ENCODE peak calls at places on chromosome 15, in six cellular contexts. One of them, this sample, is unnamed.

GRCh38 chr15:56598991-56599390 is 134.1 kb upstream of the MNS1 start:
- DNase-seq in GM23338: no peak
- DNase-seq in PC-3: peak
- DNase-seq in endothelial cell of umbilical vein: no peak
- DNase-seq in GM23248: peak
- DNase-seq in hepatocyte: no peak
- DNase-seq in this sample: no peak

GRCh38 chr15:75532413-75533250 is 46.5 kb downstream of the PTPN9 start:
- DNase-seq in GM23338: peak
- DNase-seq in PC-3: peak
- DNase-seq in endothelial cell of umbilical vein: peak
- DNase-seq in GM23248: peak
- DNase-seq in hepatocyte: peak
- DNase-seq in this sample: no peak

GRCh38 chr15:40706121-40706520 is 11.1 kb downstream of the RAD51 start:
- DNase-seq in GM23338: no peak
- DNase-seq in PC-3: no peak
- DNase-seq in endothelial cell of umbilical vein: no peak
- DNase-seq in GM23248: no peak
- DNase-seq in hepatocyte: peak
- DNase-seq in this sample: no peak

GRCh38 chr15:34122771-34123183 is 20.9 kb downstream of the PGBD4 start:
- DNase-seq in GM23338: no peak
- DNase-seq in PC-3: peak
- DNase-seq in endothelial cell of umbilical vein: peak
- DNase-seq in GM23248: peak
- DNase-seq in hepatocyte: peak
- DNase-seq in this sample: no peak

GRCh38 chr15:48533982-48534381 is 111.5 kb downstream of the FBN1 start:
- DNase-seq in GM23338: no peak
- DNase-seq in PC-3: no peak
- DNase-seq in endothelial cell of umbilical vein: no peak
- DNase-seq in GM23248: peak
- DNase-seq in hepatocyte: no peak
- DNase-seq in this sample: no peak

GRCh38 chr15:92451225-92451825 is 57.6 kb downstream of the ST8SIA2 start:
- DNase-seq in GM23338: no peak
- DNase-seq in PC-3: peak
- DNase-seq in endothelial cell of umbilical vein: no peak
- DNase-seq in GM23248: peak
- DNase-seq in hepatocyte: no peak
- DNase-seq in this sample: no peak

GRCh38 chr15:58462547-58462946 is 30.8 kb downstream of the LIPC start:
- DNase-seq in GM23338: no peak
- DNase-seq in PC-3: peak
- DNase-seq in endothelial cell of umbilical vein: no peak
- DNase-seq in GM23248: no peak
- DNase-seq in hepatocyte: peak
- DNase-seq in this sample: no peak

GRCh38 chr15:68572309-68572708 is 6.5 kb upstream of the CORO2B start:
- DNase-seq in GM23338: no peak
- DNase-seq in PC-3: no peak
- DNase-seq in endothelial cell of umbilical vein: no peak
- DNase-seq in GM23248: no peak
- DNase-seq in hepatocyte: no peak
- DNase-seq in this sample: no peak

GRCh38 chr15:100103828-100104227 is 237.9 kb downstream of the ADAMTS17 start:
- DNase-seq in GM23338: no peak
- DNase-seq in PC-3: no peak
- DNase-seq in endothelial cell of umbilical vein: no peak
- DNase-seq in GM23248: no peak
- DNase-seq in hepatocyte: no peak
- DNase-seq in this sample: no peak

GRCh38 chr15:77421370-77421700 is 647 bp downstream of the HMG20A start:
- DNase-seq in GM23338: peak
- DNase-seq in PC-3: peak
- DNase-seq in endothelial cell of umbilical vein: peak
- DNase-seq in GM23248: no peak
- DNase-seq in hepatocyte: peak
- DNase-seq in this sample: peak

GRCh38 chr15:75696303-75696657 is 16.4 kb downstream of the CSPG4 start:
- DNase-seq in GM23338: no peak
- DNase-seq in PC-3: no peak
- DNase-seq in endothelial cell of umbilical vein: no peak
- DNase-seq in GM23248: no peak
- DNase-seq in hepatocyte: no peak
- DNase-seq in this sample: no peak

DNA sequence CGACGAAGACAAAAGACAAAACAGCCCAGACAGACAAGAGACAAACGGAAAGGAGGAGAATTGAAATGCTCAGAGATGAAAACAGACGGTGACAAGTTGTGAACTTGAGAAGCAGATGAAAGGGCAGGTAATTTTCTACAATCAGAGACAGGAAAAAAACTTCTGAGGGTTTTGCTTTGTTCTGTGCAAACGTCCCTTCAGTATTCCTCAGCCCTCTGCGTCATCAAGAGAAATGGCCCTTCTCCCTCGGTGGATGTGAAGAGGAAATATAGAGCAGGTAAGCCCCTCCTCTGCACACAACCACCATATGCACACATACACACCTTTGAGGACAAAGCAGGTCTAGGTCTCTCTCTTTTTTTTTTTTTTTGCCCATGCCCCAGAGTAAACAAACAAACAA is 206.6 kb downstream of the UACA start:
- DNase-seq in GM23338: no peak
- DNase-seq in PC-3: no peak
- DNase-seq in endothelial cell of umbilical vein: no peak
- DNase-seq in GM23248: no peak
- DNase-seq in hepatocyte: no peak
- DNase-seq in this sample: no peak
- H3K4me2 ChIP-seq in GM23338: no peak
- H3K4me2 ChIP-seq in PC-3: no peak
- H3K4me2 ChIP-seq in endothelial cell of umbilical vein: no peak
- H3K4me2 ChIP-seq in GM23248: no peak
- H3K4me2 ChIP-seq in hepatocyte: no peak
- H3K4me2 ChIP-seq in this sample: no peak

DNA sequence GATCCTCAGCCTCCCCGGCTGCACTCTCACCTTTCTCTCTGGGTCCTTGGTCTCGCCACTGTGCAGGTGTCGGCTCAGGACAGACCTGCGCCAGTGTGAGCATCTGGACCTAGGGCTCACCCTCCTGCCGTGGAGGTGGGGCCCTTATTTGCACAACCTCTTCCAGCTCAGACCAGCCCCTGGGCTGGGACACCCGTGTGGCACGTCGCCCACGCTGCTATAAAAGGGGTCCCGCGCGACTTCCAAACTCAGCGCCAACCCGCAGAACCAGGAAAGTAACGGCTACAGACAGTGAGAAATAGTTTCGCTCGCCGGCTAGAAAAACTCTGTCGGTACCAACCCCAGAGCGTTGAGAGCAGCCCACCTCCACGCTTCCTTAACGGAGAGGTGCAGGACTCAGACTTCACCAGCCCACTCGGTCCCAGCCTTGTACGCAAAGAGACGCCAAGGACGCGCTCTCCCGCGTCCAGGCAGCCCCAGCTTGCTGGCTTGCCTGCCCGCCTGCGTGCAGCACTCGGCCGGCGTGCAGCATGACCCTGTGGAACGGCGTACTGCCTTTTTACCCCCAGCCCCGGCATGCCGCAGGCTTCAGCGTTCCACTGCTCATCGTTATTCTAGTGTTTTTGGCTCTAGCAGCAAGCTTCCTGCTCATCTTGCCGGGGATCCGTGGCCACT is at the start of the genes DUOX2 and DUOXA2:
- DNase-seq in GM23338: peak
- DNase-seq in PC-3: no peak
- DNase-seq in endothelial cell of umbilical vein: no peak
- DNase-seq in GM23248: no peak
- DNase-seq in hepatocyte: peak
- DNase-seq in this sample: no peak
- TF ChIP-seq EZH2 in GM23338: peak
- TF ChIP-seq EZH2 in PC-3: no peak
- TF ChIP-seq EZH2 in endothelial cell of umbilical vein: no peak
- TF ChIP-seq EZH2 in GM23248: peak
- TF ChIP-seq EZH2 in hepatocyte: peak
- TF ChIP-seq EZH2 in this sample: no peak

GRCh38 chr15:41944313-41944940 is 27.9 kb downstream of the EHD4 start:
- DNase-seq in GM23338: no peak
- DNase-seq in PC-3: peak
- DNase-seq in endothelial cell of umbilical vein: peak
- DNase-seq in GM23248: peak
- DNase-seq in hepatocyte: peak
- DNase-seq in this sample: no peak
- H3K4me2 ChIP-seq in GM23338: no peak
- H3K4me2 ChIP-seq in PC-3: peak
- H3K4me2 ChIP-seq in endothelial cell of umbilical vein: peak
- H3K4me2 ChIP-seq in GM23248: peak
- H3K4me2 ChIP-seq in hepatocyte: peak
- H3K4me2 ChIP-seq in this sample: no peak

GRCh38 chr15:96330064-96330449 is 443 bp upstream of the NR2F2 start:
- DNase-seq in GM23338: peak
- DNase-seq in PC-3: peak
- DNase-seq in endothelial cell of umbilical vein: peak
- DNase-seq in GM23248: peak
- DNase-seq in hepatocyte: no peak
- DNase-seq in this sample: no peak
- TF ChIP-seq EZH2 in GM23338: peak
- TF ChIP-seq EZH2 in PC-3: no peak
- TF ChIP-seq EZH2 in endothelial cell of umbilical vein: no peak
- TF ChIP-seq EZH2 in GM23248: no peak
- TF ChIP-seq EZH2 in hepatocyte: no peak
- TF ChIP-seq EZH2 in this sample: no peak

GRCh38 chr15:29125382-29126207 is 144.0 kb downstream of the NSMCE3 start:
- DNase-seq in GM23338: no peak
- DNase-seq in PC-3: no peak
- DNase-seq in endothelial cell of umbilical vein: no peak
- DNase-seq in GM23248: no peak
- DNase-seq in hepatocyte: no peak
- DNase-seq in this sample: no peak
- H3K4me2 ChIP-seq in GM23338: no peak
- H3K4me2 ChIP-seq in PC-3: no peak
- H3K4me2 ChIP-seq in endothelial cell of umbilical vein: no peak
- H3K4me2 ChIP-seq in GM23248: no peak
- H3K4me2 ChIP-seq in hepatocyte: no peak
- H3K4me2 ChIP-seq in this sample: no peak

GRCh38 chr15:90884719-90885431 is 571 bp downstream of the FES start:
- DNase-seq in GM23338: no peak
- DNase-seq in PC-3: no peak
- DNase-seq in endothelial cell of umbilical vein: peak
- DNase-seq in GM23248: no peak
- DNase-seq in hepatocyte: no peak
- DNase-seq in this sample: no peak

GRCh38 chr15:90882781-90883525 is 1.4 kb upstream of the FES start:
- DNase-seq in GM23338: no peak
- DNase-seq in PC-3: no peak
- DNase-seq in endothelial cell of umbilical vein: no peak
- DNase-seq in GM23248: no peak
- DNase-seq in hepatocyte: no peak
- DNase-seq in this sample: no peak

GRCh38 chr15:90885432-90886290 is 1.4 kb downstream of the FES start:
- DNase-seq in GM23338: peak
- DNase-seq in PC-3: peak
- DNase-seq in endothelial cell of umbilical vein: peak
- DNase-seq in GM23248: peak
- DNase-seq in hepatocyte: peak
- DNase-seq in this sample: peak

GRCh38 chr15:90883526-90883931 is 775 bp upstream of the FES start:
- DNase-seq in GM23338: peak
- DNase-seq in PC-3: no peak
- DNase-seq in endothelial cell of umbilical vein: peak
- DNase-seq in GM23248: peak
- DNase-seq in hepatocyte: no peak
- DNase-seq in this sample: no peak

DNA sequence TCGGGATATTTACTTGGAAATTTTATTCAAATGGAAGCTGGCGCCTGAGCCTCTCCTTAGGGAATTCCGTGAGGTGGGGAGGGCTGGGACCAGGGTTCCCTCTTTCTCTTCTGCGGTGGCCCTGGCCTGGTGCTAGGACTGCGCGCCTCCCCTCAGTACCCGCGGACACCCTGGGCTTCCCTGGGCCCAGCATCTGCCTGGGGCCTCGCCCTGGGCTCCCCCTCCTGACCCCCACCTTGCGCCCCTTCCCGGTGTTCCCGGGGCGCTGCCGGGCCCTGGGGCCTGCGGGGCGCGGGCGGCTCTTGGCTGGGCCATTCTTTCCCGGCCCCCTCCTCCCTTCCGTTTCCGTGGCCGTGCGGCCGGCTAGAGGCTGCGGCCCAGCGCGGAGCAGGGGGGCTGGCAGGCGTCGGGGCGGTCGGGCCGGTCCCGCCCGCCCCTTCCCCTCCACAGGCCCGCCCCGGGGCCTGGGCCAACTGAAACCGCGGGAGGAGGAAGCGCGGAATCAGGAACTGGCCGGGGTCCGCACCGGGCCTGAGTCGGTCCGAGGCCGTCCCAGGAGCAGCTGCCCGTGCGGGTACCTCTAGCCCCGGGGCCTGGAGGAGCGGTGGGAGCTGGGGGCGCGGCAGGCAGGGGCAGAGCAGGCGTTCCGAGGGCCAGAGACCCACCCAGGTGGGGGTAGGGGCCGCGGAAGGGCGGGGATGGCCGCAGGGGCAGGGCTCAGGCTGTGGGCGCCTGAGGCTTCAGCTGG is at the start of gene FES:
- DNase-seq in GM23338: peak
- DNase-seq in PC-3: no peak
- DNase-seq in endothelial cell of umbilical vein: peak
- DNase-seq in GM23248: peak
- DNase-seq in hepatocyte: peak
- DNase-seq in this sample: no peak
- TF ChIP-seq EZH2 in GM23338: no peak
- TF ChIP-seq EZH2 in PC-3: no peak
- TF ChIP-seq EZH2 in endothelial cell of umbilical vein: no peak
- TF ChIP-seq EZH2 in GM23248: no peak
- TF ChIP-seq EZH2 in hepatocyte: no peak
- TF ChIP-seq EZH2 in this sample: no peak

GRCh38 chr15:32908135-32908801 is 190.5 kb downstream of the GREM1 start:
- DNase-seq in GM23338: no peak
- DNase-seq in PC-3: no peak
- DNase-seq in endothelial cell of umbilical vein: peak
- DNase-seq in GM23248: no peak
- DNase-seq in hepatocyte: peak
- DNase-seq in this sample: no peak
- H3K4me2 ChIP-seq in GM23338: no peak
- H3K4me2 ChIP-seq in PC-3: no peak
- H3K4me2 ChIP-seq in endothelial cell of umbilical vein: no peak
- H3K4me2 ChIP-seq in GM23248: no peak
- H3K4me2 ChIP-seq in hepatocyte: no peak
- H3K4me2 ChIP-seq in this sample: no peak

GRCh38 chr15:52798529-52799101 is 8.5 kb upstream of the ONECUT1 start:
- DNase-seq in GM23338: peak
- DNase-seq in PC-3: no peak
- DNase-seq in endothelial cell of umbilical vein: no peak
- DNase-seq in GM23248: no peak
- DNase-seq in hepatocyte: no peak
- DNase-seq in this sample: no peak
- TF ChIP-seq EZH2 in GM23338: no peak
- TF ChIP-seq EZH2 in PC-3: no peak
- TF ChIP-seq EZH2 in endothelial cell of umbilical vein: peak
- TF ChIP-seq EZH2 in GM23248: no peak
- TF ChIP-seq EZH2 in hepatocyte: no peak
- TF ChIP-seq EZH2 in this sample: no peak

This sample was measured in DND-41.